ENCODE peak calls at places on chromosomes 5 and 9, in four cellular contexts. H is K562, U is GM12878, X is H1. E is an unnamed sample.

GRCh38 chr9:83281306-83282255 is 218.6 kb upstream of the RASEF start:
- DNase-seq in X (no peak), U (no peak), H (no peak), E (no peak)

GRCh38 chr5:16964821-16965220 is 28.7 kb upstream of the MYO10 start:
- DNase-seq in X (no peak), U (no peak), H (no peak), E (peak; percentile 7)

GRCh38 chr5:66958984-66959641 is 237.5 kb downstream of the CD180 start:
- DNase-seq in X (no peak), U (no peak), H (no peak), E (no peak)

GRCh38 chr9:120434532-120434931 is 145.4 kb downstream of the CDK5RAP2 start:
- DNase-seq in X (no peak), H (no peak), U (no peak), E (no peak)

GRCh38 chr9:21961569-21961968 is 32.6 kb downstream of the CDKN2A start:
- DNase-seq in H (no peak), U (no peak), X (no peak), E (no peak)

GRCh38 chr5:1431896-1432295 is 13.3 kb downstream of the SLC6A3 start:
- DNase-seq in H (no peak), X (no peak), U (no peak), E (no peak)

GRCh38 chr5:5288236-5288635 is 134.2 kb upstream of the ICE1 start:
- DNase-seq in U (no peak), H (no peak), X (no peak), E (no peak)

GRCh38 chr5:58191451-58191850 is 268.4 kb downstream of the PLK2 start:
- DNase-seq in U (no peak), H (no peak), X (no peak), E (no peak)

GRCh38 chr5:149358294-149358651 is 427 bp downstream of the PCYOX1L start:
- DNase-seq in H (no peak), X (no peak), U (no peak), E (no peak)

GRCh38 chr9:101495810-101496209 is 37.8 kb upstream of the RNF20 start:
- DNase-seq in U (no peak), H (no peak), X (no peak), E (no peak)

GRCh38 chr5:113043491-113043931 is 66.9 kb downstream of the DCP2 start:
- DNase-seq in U (no peak), H (no peak), X (peak; percentile 79), E (no peak)

GRCh38 chr9:32395483-32396216 is 11.2 kb downstream of the ACO1 start:
- DNase-seq in U (no peak), X (no peak), H (no peak), E (no peak)

GRCh38 chr5:18375637-18376036 is 741.4 kb downstream of the TAF11L14 start:
- DNase-seq in U (no peak), H (no peak), X (no peak), E (no peak)

GRCh38 chr5:151005975-151006576 is 14.3 kb upstream of the GPX3 start:
- DNase-seq in U (no peak), X (no peak), H (no peak), E (no peak)

DNA sequence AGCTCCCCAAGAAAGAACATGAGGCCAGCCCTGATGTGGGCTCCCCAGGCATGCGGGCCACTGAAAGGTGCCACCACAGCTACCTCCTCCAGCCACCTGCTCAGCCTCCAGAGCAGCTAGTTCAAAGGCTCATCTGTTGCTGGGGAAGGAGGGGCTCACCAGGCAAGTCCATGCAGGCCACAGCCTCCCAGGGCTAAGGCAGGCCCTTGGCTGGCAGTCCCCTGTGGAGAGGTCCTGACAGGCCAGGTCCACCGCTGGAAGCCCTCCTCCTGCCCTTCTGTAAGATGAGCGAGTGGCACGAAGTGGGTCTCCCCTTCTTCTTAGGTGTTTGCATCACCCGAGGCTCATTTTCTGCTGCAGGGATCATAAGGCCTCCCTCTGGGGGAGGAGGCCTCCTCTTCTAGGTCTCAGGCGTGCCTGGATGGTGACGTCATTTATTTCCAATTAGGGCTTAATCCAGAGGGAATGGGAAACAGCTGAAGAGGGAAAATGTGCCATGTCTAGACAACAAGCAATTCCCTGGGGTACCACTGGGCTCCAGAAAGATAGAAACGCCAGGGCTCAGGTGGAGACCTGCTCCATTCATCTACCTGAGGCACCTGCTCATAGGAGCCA is 91.6 kb downstream of the CFAP90 start:
- DNase-seq in X (no peak), H (no peak), U (no peak), E (no peak)
- TF ChIP-seq EGR1 in X (no peak), H (no peak), U (no peak), E (no peak)

GRCh38 chr5:154844800-154845199 is 5.6 kb downstream of the FAXDC2 start:
- DNase-seq in H (no peak), U (no peak), X (no peak), E (no peak)

GRCh38 chr5:154851351-154851750 is 948 bp upstream of the FAXDC2 start:
- DNase-seq in H (no peak), U (no peak), X (no peak), E (no peak)

GRCh38 chr5:154849261-154849660 is 1.1 kb downstream of the FAXDC2 start:
- DNase-seq in U (no peak), X (no peak), H (no peak), E (no peak)

GRCh38 chr5:154850255-154851062 is at the start of gene FAXDC2:
- DNase-seq in H (peak; percentile 73), X (peak; percentile 68), U (no peak), E (no peak)

DNA sequence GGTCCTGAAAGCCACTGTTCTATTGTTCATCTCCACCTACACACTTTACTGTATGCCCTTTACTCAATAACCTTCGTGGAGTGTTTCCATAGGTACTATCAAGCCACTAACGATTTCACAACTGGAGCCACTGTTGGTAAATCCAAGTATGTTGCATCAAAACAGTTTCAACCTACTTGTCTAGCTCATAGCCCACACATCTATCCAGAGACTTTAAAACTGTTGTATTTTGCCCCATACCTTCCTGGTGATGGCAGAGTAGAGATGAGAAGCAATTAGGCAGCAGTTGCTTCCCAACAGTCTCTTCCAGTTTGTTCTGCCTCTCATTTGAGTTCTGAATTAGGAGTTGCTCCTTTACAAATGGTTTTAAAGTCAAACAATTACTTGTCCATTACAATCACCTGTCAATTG is 607 bp downstream of the FAXDC2 start:
- DNase-seq in U (no peak), X (no peak), H (no peak), E (no peak)
- H3K9ac ChIP-seq in U (no peak overlapping the region), X (no peak overlapping the region), H (peak overlapping the region; percentile 23), E (no peak overlapping the region)

DNA sequence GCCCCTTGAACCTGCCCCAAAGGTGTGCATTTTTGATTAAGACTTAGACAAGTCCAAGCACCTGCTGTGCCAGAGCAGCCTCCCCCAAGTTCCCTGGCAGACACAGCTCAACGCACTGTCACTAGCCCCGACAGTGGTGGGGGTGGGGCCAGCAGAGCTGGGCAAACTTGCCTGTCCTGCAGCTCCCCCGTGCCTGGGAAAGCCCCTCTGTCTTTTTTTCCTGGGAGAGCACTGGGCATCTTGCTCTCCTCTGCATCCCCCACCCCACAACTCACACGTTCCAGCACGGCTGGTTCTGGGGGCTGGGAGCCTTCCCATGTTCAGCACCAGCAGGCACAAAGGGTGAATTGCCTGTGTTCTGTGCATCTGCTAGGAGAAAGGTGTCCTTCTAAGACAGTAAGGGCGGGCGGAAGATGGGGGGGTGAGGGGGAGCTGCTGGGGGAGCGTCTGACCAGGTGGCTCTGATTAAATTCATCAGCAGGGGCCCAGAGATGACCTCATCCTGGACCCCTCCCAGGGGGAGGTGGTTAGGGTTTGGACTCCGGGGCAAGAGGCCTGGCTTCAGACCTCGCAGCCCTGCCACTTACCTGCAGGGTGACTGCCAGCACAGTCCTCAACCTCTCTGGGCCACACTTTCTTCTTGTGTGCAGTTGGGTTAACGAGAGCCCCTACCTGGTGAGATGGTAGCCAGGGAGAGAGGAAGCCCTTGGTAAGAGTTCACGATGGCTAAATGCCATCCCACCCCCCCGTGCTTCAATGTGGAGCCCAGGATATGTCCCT is 23.6 kb downstream of the HMCN2 start:
- DNase-seq in H (no peak), U (no peak), X (no peak), E (no peak)
- TF ChIP-seq ZNF274 in H (no peak), U (no peak), X (no peak), E (no peak)

DNA sequence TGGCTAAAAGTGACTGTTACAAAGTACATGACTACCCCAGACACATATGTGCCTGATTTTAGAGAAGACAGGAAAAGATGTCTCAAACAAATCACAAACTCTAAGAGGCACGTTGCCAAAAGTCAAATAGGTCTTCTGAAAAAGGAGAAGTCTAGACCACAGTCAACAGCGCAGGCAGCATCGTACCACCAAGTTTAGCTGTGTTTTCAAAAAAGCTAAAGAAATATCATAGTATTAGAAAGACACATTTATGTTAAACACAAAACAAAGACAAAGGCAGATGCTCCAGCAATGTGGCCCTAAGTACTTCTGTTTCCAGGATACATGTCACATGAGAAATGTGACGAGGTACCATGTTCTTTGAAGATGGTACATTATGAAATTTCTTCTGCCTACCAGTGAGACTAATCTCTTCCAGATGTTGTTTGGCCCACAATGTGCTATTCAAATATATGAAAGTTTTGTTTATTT is 43.5 kb downstream of the LPAR1 start:
- DNase-seq in U (no peak), X (no peak), H (no peak), E (no peak)
- TF ChIP-seq EGR1 in U (no peak), X (no peak), H (no peak), E (no peak)

GRCh38 chr5:172699423-172699822 is 58.4 kb downstream of the NEURL1B start:
- DNase-seq in H (no peak), U (no peak), X (no peak), E (no peak)

GRCh38 chr5:172699999-172700685 is 59.1 kb downstream of the NEURL1B start:
- DNase-seq in X (peak; percentile 76), H (no peak), U (no peak), E (no peak)

GRCh38 chr5:172696171-172696849 is 55.2 kb downstream of the NEURL1B start:
- DNase-seq in X (no peak), H (no peak), U (no peak), E (no peak)

GRCh38 chr5:172695431-172696054 is 54.5 kb downstream of the NEURL1B start:
- DNase-seq in U (no peak), X (no peak), H (no peak), E (no peak)

DNA sequence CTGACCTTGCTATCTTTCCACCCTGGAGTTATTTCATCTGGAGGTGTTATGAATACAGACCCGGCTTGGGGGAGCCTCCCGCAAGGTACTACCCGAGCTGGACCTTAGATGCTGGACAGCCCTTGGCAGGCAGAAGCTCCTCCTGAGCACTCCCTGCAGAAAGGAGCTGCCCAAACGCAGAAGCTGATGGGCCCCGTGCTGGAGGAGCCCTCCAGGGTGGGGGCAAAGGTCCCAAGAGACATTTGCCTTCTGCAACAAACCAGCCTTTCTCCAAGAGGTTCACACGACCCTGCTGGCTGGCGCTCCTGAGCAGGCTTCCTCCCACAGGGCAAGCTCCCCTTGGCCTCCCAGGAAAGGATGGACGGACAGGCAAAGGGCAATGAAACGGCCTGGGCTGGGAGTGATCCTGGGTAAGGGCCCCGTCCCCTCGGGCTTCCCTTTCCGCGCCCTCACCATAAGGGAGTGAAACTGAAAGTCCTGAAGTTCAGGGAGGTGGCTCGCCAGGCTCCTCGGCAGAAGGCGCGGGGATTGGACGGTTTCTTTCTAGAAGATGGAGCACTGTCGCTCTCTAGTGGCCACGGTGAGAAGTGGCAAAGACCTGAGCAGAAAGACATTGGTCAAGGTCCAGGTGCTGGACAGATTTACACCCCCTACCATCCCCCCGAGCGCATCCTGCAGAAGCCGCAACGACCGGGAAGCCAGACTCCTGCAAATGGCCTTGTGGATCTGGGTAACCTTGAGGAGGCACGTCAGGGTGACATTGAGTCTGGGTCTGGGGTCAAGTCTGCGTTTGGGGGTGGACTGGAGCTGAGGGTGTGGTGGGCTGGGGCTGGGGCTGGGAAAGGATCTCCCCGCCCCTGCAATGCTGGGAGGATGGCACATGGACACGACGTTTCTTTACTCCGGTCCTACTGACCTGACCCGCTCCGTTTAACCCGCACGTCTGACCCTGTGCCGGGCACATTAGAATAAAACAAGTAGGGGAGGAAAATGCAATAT is 56.4 kb downstream of the NEURL1B start:
- DNase-seq in H (peak; percentile 83), X (peak; percentile 91), U (peak; percentile 33), E (peak; percentile 57)
- H3K9ac ChIP-seq in H (no peak overlapping the region), X (no peak overlapping the region), U (peak overlapping the region; percentile 38), E (peak overlapping the region; percentile 56)

E was measured in HCT116.